ENCODE peak calls at places on chromosomes 16 and 17, in six cellular contexts. T is NAMALWA; D is occipital lobe; E is cardiac muscle cell; B is CD4-positive, alpha-beta T cell; N is EH. M is an unnamed sample.

GRCh38 chr17:17725853-17726720 is 44.8 kb downstream of the RAI1 start:
- DNase-seq in T (no peak), D (no peak), E (no peak), B (no peak), N (no peak), M (no peak)

GRCh38 chr16:54402270-54402669 is 115.7 kb upstream of the IRX3 start:
- DNase-seq in T (no peak), D (no peak), E (no peak), B (no peak), N (peak; percentile 85), M (no peak)

GRCh38 chr16:17018715-17019014 is 452.1 kb downstream of the XYLT1 start:
- DNase-seq in T (no peak), D (no peak), E (no peak), B (no peak), N (no peak), M (no peak)

GRCh38 chr17:60496051-60496450 is 30.0 kb downstream of the APPBP2 start:
- DNase-seq in T (no peak), D (no peak), E (no peak), B (no peak), N (peak; percentile 30), M (no peak)

GRCh38 chr17:17254026-17254425 is 17.1 kb upstream of the FLCN start:
- DNase-seq in T (no peak), D (no peak), E (no peak), B (no peak), N (no peak), M (no peak)

GRCh38 chr17:73182616-73183310 is 10.1 kb upstream of the COG1 start:
- DNase-seq in T (no peak), D (no peak), E (no peak), B (no peak), N (no peak), M (no peak)

GRCh38 chr17:51481370-51481769 is 221.0 kb downstream of the UTP18 start:
- DNase-seq in T (no peak), D (no peak), E (no peak), B (no peak), N (no peak), M (no peak)

GRCh38 chr17:58570758-58571157 is 56.3 kb upstream of the MTMR4 start:
- DNase-seq in T (no peak), D (no peak), E (no peak), B (no peak), N (no peak), M (no peak)

GRCh38 chr16:74169687-74170522 is 126.7 kb upstream of the PSMD7 start:
- DNase-seq in T (no peak), D (no peak), E (no peak), B (no peak), N (peak; percentile 4), M (no peak)

GRCh38 chr17:36593651-36594316 is 2.1 kb downstream of the DHRS11 start:
- DNase-seq in T (no peak), D (no peak), E (no peak), B (no peak), N (no peak), M (no peak)

M was measured in effector memory CD8-positive, alpha-beta T cell.